ENCODE peak calls at places on chromosomes 16 and 17, in eight cellular contexts. X is MM.1S; E is K562; R is iPS DF 6.9; Z is suprapubic skin; L is effector memory CD4-positive, alpha-beta T cell; C is fibroblast of pulmonary artery; F is HAP-1. D is an unnamed sample.

GRCh38 chr17:45307290-45308015 is 9.4 kb downstream of the MAP3K14 start:
- DNase-seq in L (no peak), X (no peak), F (no peak), C (peak; percentile 93), R (no peak), Z (no peak), E (no peak), D (no peak)

GRCh38 chr16:89422905-89423630 is 67.3 kb downstream of the ANKRD11 start:
- DNase-seq in F (no peak), E (no peak), L (no peak), R (no peak), Z (no peak), X (peak; percentile 44), C (no peak), D (no peak)

GRCh38 chr17:14302421-14303099 is 1.7 kb downstream of the HS3ST3B1 start:
- DNase-seq in E (peak; percentile 65), L (peak; percentile 73), F (peak; percentile 80), X (peak; percentile 59), Z (peak; percentile 90), R (no peak), C (peak; percentile 83), D (no peak)

GRCh38 chr17:61699032-61699431 is 108.0 kb upstream of the NACA2 start:
- DNase-seq in C (no peak), E (no peak), X (no peak), F (no peak), L (no peak), Z (no peak), R (no peak), D (no peak)

GRCh38 chr16:50038756-50039529 is 13.9 kb downstream of the CNEP1R1 start:
- DNase-seq in X (no peak), E (no peak), L (no peak), F (no peak), Z (no peak), C (no peak), R (no peak), D (no peak)

GRCh38 chr17:2707721-2708584 is 3.6 kb downstream of the CLUH start:
- DNase-seq in L (no peak), F (peak; percentile 74), R (no peak), X (no peak), C (no peak), Z (no peak), E (no peak), D (no peak)

GRCh38 chr16:2691491-2692248 is 9.3 kb downstream of the KCTD5 start:
- DNase-seq in F (no peak), E (no peak), Z (no peak), X (no peak), L (no peak), R (no peak), C (no peak), D (no peak)

GRCh38 chr17:46120078-46120477 is 73.2 kb downstream of the KANSL1 start:
- DNase-seq in F (no peak), C (no peak), Z (no peak), L (no peak), R (no peak), E (no peak), X (peak; percentile 67), D (no peak)

GRCh38 chr17:80941743-80942211 is 49.9 kb upstream of the CHMP6 start:
- DNase-seq in L (no peak), E (no peak), Z (peak; percentile 66), R (no peak), F (no peak), C (peak; percentile 39), X (no peak), D (no peak)

GRCh38 chr16:80900593-80900954 is 96.2 kb upstream of the CDYL2 start:
- DNase-seq in R (no peak), Z (no peak), L (no peak), F (no peak), E (no peak), C (no peak), X (no peak), D (no peak)

GRCh38 chr17:79627766-79628690 is 17.2 kb upstream of the RBFOX3 start:
- DNase-seq in E (no peak), Z (peak; percentile 40), F (peak; percentile 5), C (no peak), L (no peak), X (no peak), R (no peak), D (no peak)

GRCh38 chr16:54402873-54403272 is 116.3 kb upstream of the IRX3 start:
- DNase-seq in X (no peak), Z (no peak), E (no peak), L (no peak), R (no peak), F (no peak), C (no peak), D (no peak)

GRCh38 chr16:75491876-75492275 is 3.4 kb downstream of the CHST6 start:
- DNase-seq in Z (no peak), L (no peak), R (no peak), F (peak; percentile 72), C (no peak), E (no peak), X (no peak), D (peak; percentile 75)

GRCh38 chr16:87062569-87063442 is 254.4 kb downstream of the C16orf95 start:
- DNase-seq in X (peak; percentile 45), F (peak; percentile 86), E (peak; percentile 96), L (no peak), C (peak; percentile 79), R (no peak), Z (no peak), D (no peak)

GRCh38 chr16:77663711-77664110 is 58.6 kb upstream of the NUDT7 start:
- DNase-seq in F (no peak), X (no peak), E (no peak), C (no peak), R (no peak), Z (no peak), L (no peak), D (no peak)

GRCh38 chr17:34301986-34302385 is 16.4 kb downstream of the CCL11 start:
- DNase-seq in Z (no peak), R (no peak), F (no peak), L (no peak), C (no peak), X (no peak), E (no peak), D (no peak)

DNA sequence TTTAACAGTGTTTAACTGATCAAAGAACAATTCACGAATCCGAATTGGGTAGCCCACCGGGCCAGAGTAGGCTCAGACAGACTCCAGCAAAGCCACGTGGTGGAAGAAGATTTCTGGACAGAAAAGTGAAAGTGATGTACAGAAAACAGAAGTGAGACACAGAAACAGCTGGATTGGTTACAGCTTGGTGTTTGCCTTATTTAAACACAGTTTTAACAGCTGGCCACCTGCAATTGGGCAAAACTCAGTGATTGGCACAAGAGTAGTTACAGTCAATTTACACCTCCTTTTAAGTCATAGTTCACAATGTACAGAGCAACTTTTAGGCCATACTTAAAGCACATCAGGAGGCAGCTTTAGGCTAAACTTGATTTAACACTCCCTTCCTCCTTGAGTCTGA is 188.8 kb downstream of the DNAH9 start:
- DNase-seq in F (no peak), L (no peak), C (no peak), R (no peak), Z (no peak), X (peak; percentile 50), E (no peak), D (no peak)
- H3K4me3 ChIP-seq in F (no peak overlapping the region), L (no peak overlapping the region), C (no peak overlapping the region), R (no peak overlapping the region), Z (no peak overlapping the region), X (no peak overlapping the region), E (no peak overlapping the region), D (no peak overlapping the region)

GRCh38 chr16:22207715-22208360 is 1.8 kb downstream of the EEF2K start:
- DNase-seq in C (no peak), E (no peak), R (no peak), Z (no peak), L (no peak), X (no peak), F (peak; percentile 37), D (no peak)
- H3K4me3 ChIP-seq in C (peak overlapping the region; percentile 85), E (peak overlapping the region; percentile 94), R (peak overlapping the region; percentile 98), Z (peak overlapping the region; percentile 100), L (peak overlapping the region; percentile 93), X (peak overlapping the region; percentile 95), F (peak overlapping the region; percentile 95), D (peak overlapping the region; percentile 97)

GRCh38 chr16:662095-662494 is 5.8 kb upstream of the RHOT2 start:
- DNase-seq in R (no peak), Z (no peak), X (no peak), C (no peak), L (no peak), E (no peak), F (no peak), D (no peak)

GRCh38 chr16:660459-661183 is 7.3 kb upstream of the RHOT2 start:
- DNase-seq in R (no peak), E (peak; percentile 97), F (peak; percentile 86), L (peak; percentile 64), Z (peak; percentile 93), C (peak; percentile 76), X (peak; percentile 90), D (no peak)

GRCh38 chr16:662597-662996 is 5.3 kb upstream of the RHOT2 start:
- DNase-seq in L (no peak), R (no peak), E (no peak), C (no peak), Z (no peak), X (no peak), F (no peak), D (no peak)

GRCh38 chr16:660132-660458 is 7.8 kb upstream of the RHOT2 start:
- DNase-seq in Z (no peak), X (no peak), F (no peak), R (no peak), C (no peak), E (no peak), L (no peak), D (no peak)

GRCh38 chr16:661184-661821 is 6.6 kb upstream of the RHOT2 start:
- DNase-seq in X (no peak), L (no peak), R (no peak), Z (no peak), E (no peak), F (no peak), C (no peak), D (no peak)
- H3K4me3 ChIP-seq in X (no peak overlapping the region), L (no peak overlapping the region), R (no peak overlapping the region), Z (no peak overlapping the region), E (peak overlapping the region; percentile 20), F (no peak overlapping the region), C (no peak overlapping the region), D (no peak overlapping the region)

DNA sequence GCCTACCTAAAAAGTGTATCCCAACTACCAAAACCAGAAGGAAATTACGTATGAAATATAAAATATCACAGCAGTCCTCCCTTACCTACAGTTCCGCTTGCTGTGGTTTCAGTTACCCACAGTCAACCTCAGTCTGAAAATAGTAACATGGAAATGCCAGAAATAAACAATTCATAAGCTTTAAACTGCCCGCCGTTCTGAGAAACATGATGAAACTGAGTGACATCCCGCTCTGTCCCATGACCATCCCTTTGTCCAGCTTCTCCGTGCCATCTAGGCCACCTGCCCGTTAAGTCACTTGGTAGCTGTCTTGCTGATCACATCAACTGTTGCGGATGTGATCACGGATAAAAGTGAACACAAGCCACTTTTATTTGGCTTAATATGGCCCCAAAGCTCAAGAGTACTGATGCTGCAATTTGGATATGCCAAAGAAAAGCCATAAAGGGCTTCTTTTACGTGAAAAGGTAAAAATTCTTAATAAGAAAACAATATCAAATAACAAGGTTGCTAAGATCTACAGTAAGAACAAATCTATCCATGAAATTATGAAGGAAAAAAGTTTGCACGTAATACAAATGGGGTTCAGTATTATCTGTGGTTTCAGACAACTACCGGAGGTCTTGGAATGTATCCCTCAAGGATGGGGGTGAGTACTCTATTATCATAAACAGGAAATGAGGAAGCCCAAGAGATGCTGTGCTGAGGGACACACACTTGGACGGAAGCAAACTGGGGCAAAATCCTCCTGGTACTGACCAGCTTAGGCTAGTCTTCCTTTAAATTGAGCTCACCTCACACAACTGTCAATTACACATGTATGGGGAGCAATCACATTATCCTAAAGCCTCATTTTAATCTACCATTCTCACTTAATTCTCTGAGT is 8.2 kb downstream of the USP22 start:
- DNase-seq in E (no peak), L (no peak), F (no peak), C (no peak), X (peak; percentile 85), R (no peak), Z (no peak), D (no peak)
- H3K4me3 ChIP-seq in E (no peak overlapping the region), L (peak overlapping the region; percentile 30), F (no peak overlapping the region), C (peak overlapping the region; percentile 4), X (peak overlapping the region; percentile 38), R (no peak overlapping the region), Z (peak overlapping the region; percentile 2), D (no peak overlapping the region)

D was measured in SK-N-MC.